ENCODE peak calls at places on chromosomes 11 and 22, in five cellular contexts. One of them, this sample, is unnamed.

GRCh38 chr11:86176165-86176884 is 68.2 kb upstream of the EED start:
- DNase-seq in activated CD4-positive, alpha-beta T cell treated with anti-CD3 and anti-CD28 coated beads for 36 hours: peak
- DNase-seq in fibroblast of lung: peak
- DNase-seq in HT-29: no peak
- DNase-seq in T47D: no peak
- DNase-seq in this sample: no peak

GRCh38 chr22:29524440-29525191 is 28.9 kb downstream of the THOC5 start:
- DNase-seq in activated CD4-positive, alpha-beta T cell treated with anti-CD3 and anti-CD28 coated beads for 36 hours: peak
- DNase-seq in fibroblast of lung: peak
- DNase-seq in HT-29: peak
- DNase-seq in T47D: peak
- DNase-seq in this sample: peak

GRCh38 chr11:1939006-1939626 is 8.0 kb upstream of the MRPL23 start:
- DNase-seq in activated CD4-positive, alpha-beta T cell treated with anti-CD3 and anti-CD28 coated beads for 36 hours: peak
- DNase-seq in fibroblast of lung: no peak
- DNase-seq in HT-29: no peak
- DNase-seq in T47D: no peak
- DNase-seq in this sample: no peak

GRCh38 chr11:68584097-68584496 is 100.2 kb upstream of the GAL start:
- DNase-seq in activated CD4-positive, alpha-beta T cell treated with anti-CD3 and anti-CD28 coated beads for 36 hours: peak
- DNase-seq in fibroblast of lung: no peak
- DNase-seq in HT-29: peak
- DNase-seq in T47D: no peak
- DNase-seq in this sample: peak

GRCh38 chr11:14357843-14358728 is 897 bp downstream of the RRAS2 start:
- DNase-seq in activated CD4-positive, alpha-beta T cell treated with anti-CD3 and anti-CD28 coated beads for 36 hours: peak
- DNase-seq in fibroblast of lung: peak
- DNase-seq in HT-29: peak
- DNase-seq in T47D: peak
- DNase-seq in this sample: peak

GRCh38 chr11:16967347-16967662 is 46.9 kb downstream of the PLEKHA7 start:
- DNase-seq in activated CD4-positive, alpha-beta T cell treated with anti-CD3 and anti-CD28 coated beads for 36 hours: no peak
- DNase-seq in fibroblast of lung: no peak
- DNase-seq in HT-29: no peak
- DNase-seq in T47D: no peak
- DNase-seq in this sample: no peak

GRCh38 chr11:111370902-111371578 is 8.0 kb downstream of the POU2AF1 start:
- DNase-seq in activated CD4-positive, alpha-beta T cell treated with anti-CD3 and anti-CD28 coated beads for 36 hours: peak
- DNase-seq in fibroblast of lung: no peak
- DNase-seq in HT-29: no peak
- DNase-seq in T47D: no peak
- DNase-seq in this sample: no peak

GRCh38 chr22:29661355-29661754 is 57.9 kb downstream of the NF2 start:
- DNase-seq in activated CD4-positive, alpha-beta T cell treated with anti-CD3 and anti-CD28 coated beads for 36 hours: no peak
- DNase-seq in fibroblast of lung: peak
- DNase-seq in HT-29: no peak
- DNase-seq in T47D: no peak
- DNase-seq in this sample: no peak

GRCh38 chr11:109728056-109728455 is 306.1 kb downstream of the C11orf87 start:
- DNase-seq in activated CD4-positive, alpha-beta T cell treated with anti-CD3 and anti-CD28 coated beads for 36 hours: no peak
- DNase-seq in fibroblast of lung: peak
- DNase-seq in HT-29: peak
- DNase-seq in T47D: no peak
- DNase-seq in this sample: no peak

GRCh38 chr11:57432714-57433163 is 5.8 kb upstream of the SLC43A3 start:
- DNase-seq in activated CD4-positive, alpha-beta T cell treated with anti-CD3 and anti-CD28 coated beads for 36 hours: peak
- DNase-seq in fibroblast of lung: peak
- DNase-seq in HT-29: no peak
- DNase-seq in T47D: no peak
- DNase-seq in this sample: no peak

GRCh38 chr22:38429460-38430128 is 25.4 kb downstream of the KCNJ4 start:
- DNase-seq in activated CD4-positive, alpha-beta T cell treated with anti-CD3 and anti-CD28 coated beads for 36 hours: no peak
- DNase-seq in fibroblast of lung: no peak
- DNase-seq in HT-29: no peak
- DNase-seq in T47D: no peak
- DNase-seq in this sample: no peak

GRCh38 chr11:106281455-106282173 is 204.2 kb downstream of the AASDHPPT start:
- DNase-seq in activated CD4-positive, alpha-beta T cell treated with anti-CD3 and anti-CD28 coated beads for 36 hours: no peak
- DNase-seq in fibroblast of lung: peak
- DNase-seq in HT-29: peak
- DNase-seq in T47D: no peak
- DNase-seq in this sample: no peak

GRCh38 chr11:126824035-126824607 is 176.4 kb downstream of the KIRREL3 start:
- DNase-seq in activated CD4-positive, alpha-beta T cell treated with anti-CD3 and anti-CD28 coated beads for 36 hours: no peak
- DNase-seq in fibroblast of lung: no peak
- DNase-seq in HT-29: no peak
- DNase-seq in T47D: no peak
- DNase-seq in this sample: no peak

GRCh38 chr11:123045101-123045500 is 16.8 kb downstream of the HSPA8 start:
- DNase-seq in activated CD4-positive, alpha-beta T cell treated with anti-CD3 and anti-CD28 coated beads for 36 hours: no peak
- DNase-seq in fibroblast of lung: no peak
- DNase-seq in HT-29: no peak
- DNase-seq in T47D: no peak
- DNase-seq in this sample: no peak

GRCh38 chr11:7204778-7205177 is 46.9 kb upstream of the SYT9 start:
- DNase-seq in activated CD4-positive, alpha-beta T cell treated with anti-CD3 and anti-CD28 coated beads for 36 hours: no peak
- DNase-seq in fibroblast of lung: peak
- DNase-seq in HT-29: no peak
- DNase-seq in T47D: no peak
- DNase-seq in this sample: no peak

GRCh38 chr11:125956371-125956770 is 10.5 kb downstream of the VSIG10L2 start:
- DNase-seq in activated CD4-positive, alpha-beta T cell treated with anti-CD3 and anti-CD28 coated beads for 36 hours: no peak
- DNase-seq in fibroblast of lung: peak
- DNase-seq in HT-29: no peak
- DNase-seq in T47D: no peak
- DNase-seq in this sample: no peak

GRCh38 chr11:77361184-77361583 is 59.7 kb upstream of the GDPD4 start:
- DNase-seq in activated CD4-positive, alpha-beta T cell treated with anti-CD3 and anti-CD28 coated beads for 36 hours: no peak
- DNase-seq in fibroblast of lung: peak
- DNase-seq in HT-29: no peak
- DNase-seq in T47D: no peak
- DNase-seq in this sample: no peak

GRCh38 chr11:19816040-19816439 is 103.4 kb downstream of the NAV2 start:
- DNase-seq in activated CD4-positive, alpha-beta T cell treated with anti-CD3 and anti-CD28 coated beads for 36 hours: no peak
- DNase-seq in fibroblast of lung: no peak
- DNase-seq in HT-29: no peak
- DNase-seq in T47D: no peak
- DNase-seq in this sample: no peak

GRCh38 chr22:25365491-25366261 is 146.2 kb downstream of the CRYBB2 start:
- DNase-seq in activated CD4-positive, alpha-beta T cell treated with anti-CD3 and anti-CD28 coated beads for 36 hours: no peak
- DNase-seq in fibroblast of lung: no peak
- DNase-seq in HT-29: no peak
- DNase-seq in T47D: no peak
- DNase-seq in this sample: no peak

GRCh38 chr11:70669871-70670683 is 271.7 kb downstream of the CTTN start:
- DNase-seq in activated CD4-positive, alpha-beta T cell treated with anti-CD3 and anti-CD28 coated beads for 36 hours: no peak
- DNase-seq in fibroblast of lung: no peak
- DNase-seq in HT-29: no peak
- DNase-seq in T47D: no peak
- DNase-seq in this sample: no peak

GRCh38 chr11:62984451-62984991 is at the start of gene SLC22A6:
- DNase-seq in activated CD4-positive, alpha-beta T cell treated with anti-CD3 and anti-CD28 coated beads for 36 hours: no peak
- DNase-seq in fibroblast of lung: no peak
- DNase-seq in HT-29: no peak
- DNase-seq in T47D: no peak
- DNase-seq in this sample: no peak

This sample was measured in immature natural killer cell.